ENCODE peak calls at places on chromosomes 1 and 21, in four cellular contexts. K is activated T-cell treated with anti-CD3 and anti-CD28 coated beads, Interleukin-2, amount 50 U/mL, for 72 hours; H is amygdala; L is HT-29. N is an unnamed sample.

GRCh38 chr21:38181101-38181500 is 75.7 kb upstream of the KCNJ15 start:
- DNase-seq in H (no peak), L (no peak), K (no peak), N (no peak)

GRCh38 chr1:166814611-166815010 is 24.7 kb upstream of the POGK start:
- DNase-seq in H (no peak), K (no peak), L (no peak), N (no peak)

GRCh38 chr1:206687915-206688442 is 3.3 kb downstream of the MAPKAPK2 start:
- DNase-seq in K (peak), L (no peak), H (no peak), N (no peak)

GRCh38 chr1:104403883-104404282 is 654.2 kb downstream of the AMY1C start:
- DNase-seq in L (no peak), K (no peak), H (no peak), N (no peak)

GRCh38 chr1:111465754-111466153 is 8.0 kb upstream of the C1orf162 start:
- DNase-seq in L (no peak), K (no peak), H (no peak), N (no peak)

GRCh38 chr1:143735764-143736461 is 235.9 kb downstream of the FAM72C start:
- DNase-seq in K (peak), H (no peak), L (no peak), N (no peak)

GRCh38 chr1:44296067-44296466 is 59.0 kb downstream of the ERI3 start:
- DNase-seq in K (no peak), H (no peak), L (no peak), N (no peak)

GRCh38 chr1:6239950-6240768 is 3.8 kb upstream of the HES3 start:
- DNase-seq in K (no peak), L (no peak), H (no peak), N (no peak)

GRCh38 chr1:12595839-12596821 is 21.9 kb downstream of the DHRS3 start:
- DNase-seq in K (no peak), L (peak), H (peak), N (no peak)

GRCh38 chr1:46333300-46334029 is 7.1 kb upstream of the NSUN4 start:
- DNase-seq in L (peak), K (no peak), H (no peak), N (no peak)

GRCh38 chr21:43322805-43323204 is 104.1 kb downstream of the SIK1 start:
- DNase-seq in H (no peak), L (no peak), K (no peak), N (no peak)

GRCh38 chr1:167599839-167600581 is 30.0 kb upstream of the RCSD1 start:
- DNase-seq in H (no peak), K (peak), L (peak), N (no peak)

GRCh38 chr1:161091796-161092507 is 2.6 kb upstream of the NECTIN4 start:
- DNase-seq in H (no peak), L (no peak), K (no peak), N (no peak)

GRCh38 chr1:1013105-1013921 is at the start of gene ISG15:
- DNase-seq in H (peak), L (peak), K (peak), N (peak)

N was measured in occipital lobe.